ENCODE peak calls at places on chromosomes 12 and 14, in seven cellular contexts. O is K562, T is GM12891, G is GM12878, S is GM12892, F is HepG2, J is H1. M is an unnamed sample.

GRCh38 chr14:68458840-68459469 is 333.9 kb downstream of the ZFP36L1 start:
- DNase-seq in G (no peak), T (no peak), F (peak; percentile 95), J (no peak), O (no peak), S (no peak), M (peak; percentile 9)

GRCh38 chr14:74955229-74955999 is at the start of gene PGF:
- DNase-seq in O (peak; percentile 80), J (no peak), S (peak; percentile 55), T (no peak), F (no peak), G (no peak), M (peak; percentile 93)

GRCh38 chr14:57712101-57712500 is 153.8 kb downstream of the SLC35F4 start:
- DNase-seq in F (no peak), O (no peak), G (no peak), J (no peak), S (no peak), T (no peak), M (no peak)

GRCh38 chr12:6697584-6698351 is 2.8 kb downstream of the PIANP start:
- DNase-seq in T (no peak), O (peak; percentile 51), S (no peak), J (no peak), F (peak; percentile 45), G (no peak), M (peak; percentile 75)

GRCh38 chr12:104049278-104050257 is at the start of gene GLT8D2:
- DNase-seq in T (no peak), O (no peak), F (no peak), G (no peak), S (no peak), J (no peak), M (peak; percentile 70)

GRCh38 chr14:69181491-69181890 is 9.8 kb upstream of the EXD2 start:
- DNase-seq in G (no peak), T (no peak), F (no peak), J (no peak), O (no peak), S (no peak), M (no peak)

GRCh38 chr14:36947362-36947761 is 225.0 kb downstream of the SLC25A21 start:
- DNase-seq in G (no peak), J (no peak), O (no peak), F (no peak), T (no peak), S (no peak), M (no peak)

GRCh38 chr12:123114305-123115083 is 36.4 kb downstream of the PITPNM2 start:
- DNase-seq in S (no peak), T (no peak), O (no peak), G (no peak), J (no peak), F (no peak), M (no peak)

GRCh38 chr14:54650331-54651017 is 83.5 kb downstream of the SAMD4A start:
- DNase-seq in G (no peak), F (peak; percentile 78), S (no peak), T (no peak), J (no peak), O (no peak), M (no peak)

GRCh38 chr12:104805186-104805585 is 152.9 kb downstream of the SLC41A2 start:
- DNase-seq in G (no peak), S (no peak), J (no peak), F (no peak), O (no peak), T (no peak), M (no peak)

GRCh38 chr14:94536836-94537235 is 24.4 kb upstream of the SERPINA4 start:
- DNase-seq in F (peak; percentile 71), J (no peak), S (no peak), O (no peak), T (no peak), G (no peak), M (no peak)

GRCh38 chr14:35051796-35052195 is 5.7 kb downstream of the FAM177A1 start:
- DNase-seq in T (no peak), S (no peak), F (peak; percentile 89), J (no peak), G (no peak), O (no peak), M (no peak)

GRCh38 chr12:21691515-21691914 is 33.9 kb upstream of the LDHB start:
- DNase-seq in G (no peak), F (no peak), J (no peak), S (no peak), O (no peak), T (no peak), M (no peak)

GRCh38 chr14:77988966-77989365 is 181.2 kb upstream of the NRXN3 start:
- DNase-seq in G (no peak), S (no peak), J (no peak), T (no peak), O (no peak), F (peak; percentile 6), M (no peak)

GRCh38 chr12:12582895-12583303 is 20.2 kb upstream of the DUSP16 start:
- DNase-seq in F (peak; percentile 71), S (peak; percentile 41), O (no peak), J (no peak), T (no peak), G (peak; percentile 100), M (no peak)

GRCh38 chr12:102638777-102639176 is 158.4 kb upstream of the IGF1 start:
- DNase-seq in G (no peak), T (no peak), O (no peak), J (no peak), S (no peak), F (no peak), M (no peak)

GRCh38 chr14:104561661-104562495 is 17.7 kb upstream of the C14orf180 start:
- DNase-seq in G (no peak), S (no peak), T (no peak), O (no peak), J (no peak), F (no peak), M (no peak)

GRCh38 chr12:84502907-84503787 is 409.5 kb downstream of the SLC6A15 start:
- DNase-seq in G (no peak), S (no peak), J (no peak), T (no peak), O (peak; percentile 8), F (peak; percentile 16), M (no peak)

GRCh38 chr12:131698286-131698685 is 12.6 kb upstream of the SFSWAP start:
- DNase-seq in T (no peak), F (no peak), J (no peak), S (no peak), G (no peak), O (no peak), M (no peak)
- TF ChIP-seq TAF1 in T (no peak), F (no peak), J (no peak), S (no peak), G (no peak), O (no peak), M (no peak)

GRCh38 chr12:118359541-118359915 is 13.2 kb downstream of the TAOK3 start:
- DNase-seq in G (no peak), T (no peak), F (no peak), J (no peak), S (no peak), O (no peak), M (no peak)

GRCh38 chr12:118357327-118358007 is 15.2 kb downstream of the TAOK3 start:
- DNase-seq in G (peak; percentile 62), O (peak; percentile 63), T (no peak), J (no peak), S (peak; percentile 27), F (no peak), M (peak; percentile 42)

GRCh38 chr12:118356809-118357326 is 15.8 kb downstream of the TAOK3 start:
- DNase-seq in J (no peak), T (no peak), F (no peak), G (no peak), S (no peak), O (no peak), M (no peak)

GRCh38 chr12:118358008-118358359 is 14.7 kb downstream of the TAOK3 start:
- DNase-seq in G (no peak), S (no peak), T (no peak), F (no peak), J (no peak), O (no peak), M (no peak)

GRCh38 chr12:118358607-118359540 is 13.8 kb downstream of the TAOK3 start:
- DNase-seq in S (no peak), G (no peak), J (no peak), T (no peak), F (no peak), O (no peak), M (no peak)
- TF ChIP-seq TAF1 in S (no peak), G (no peak), J (no peak), T (no peak), F (no peak), O (no peak), M (no peak)

DNA sequence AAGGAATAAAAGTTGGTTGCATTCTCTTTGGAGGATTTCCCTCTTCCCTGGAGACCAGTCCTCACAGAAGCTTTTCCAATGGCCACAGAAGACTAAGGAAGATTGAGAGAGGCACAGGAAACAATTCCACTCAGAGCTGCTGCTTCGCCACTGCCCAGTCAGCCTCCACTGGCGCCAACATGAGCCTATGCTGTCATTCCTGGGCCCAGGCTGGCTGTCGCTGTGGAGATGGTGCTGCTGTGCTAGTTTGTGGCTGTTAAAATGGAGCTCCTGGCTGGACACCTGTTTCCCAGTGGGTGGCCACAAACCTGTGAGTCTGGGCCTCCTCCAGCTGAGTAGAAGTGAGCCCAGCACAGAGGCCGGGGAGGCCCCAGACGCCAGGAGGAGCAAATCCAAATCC is 6.6 kb downstream of the P2RX7 start:
- DNase-seq in F (no peak), O (no peak), S (no peak), G (no peak), T (no peak), J (no peak), M (no peak)
- TF ChIP-seq TAF1 in F (no peak), O (no peak), S (no peak), G (no peak), T (no peak), J (no peak), M (no peak)

GRCh38 chr14:100617715-100618693 is 30.8 kb upstream of the BEGAIN start:
- DNase-seq in O (no peak), G (no peak), T (no peak), J (no peak), S (no peak), F (no peak), M (peak; percentile 26)

GRCh38 chr14:100620437-100621100 is 33.4 kb upstream of the BEGAIN start:
- DNase-seq in O (no peak), J (no peak), S (no peak), F (no peak), T (no peak), G (no peak), M (peak; percentile 58)

GRCh38 chr14:100616854-100617714 is 29.9 kb upstream of the BEGAIN start:
- DNase-seq in F (no peak), T (no peak), G (no peak), O (no peak), S (no peak), J (no peak), M (peak; percentile 14)

GRCh38 chr14:100619382-100620305 is 32.4 kb upstream of the BEGAIN start:
- DNase-seq in J (no peak), F (no peak), G (no peak), T (no peak), S (no peak), O (no peak), M (peak; percentile 25)

DNA sequence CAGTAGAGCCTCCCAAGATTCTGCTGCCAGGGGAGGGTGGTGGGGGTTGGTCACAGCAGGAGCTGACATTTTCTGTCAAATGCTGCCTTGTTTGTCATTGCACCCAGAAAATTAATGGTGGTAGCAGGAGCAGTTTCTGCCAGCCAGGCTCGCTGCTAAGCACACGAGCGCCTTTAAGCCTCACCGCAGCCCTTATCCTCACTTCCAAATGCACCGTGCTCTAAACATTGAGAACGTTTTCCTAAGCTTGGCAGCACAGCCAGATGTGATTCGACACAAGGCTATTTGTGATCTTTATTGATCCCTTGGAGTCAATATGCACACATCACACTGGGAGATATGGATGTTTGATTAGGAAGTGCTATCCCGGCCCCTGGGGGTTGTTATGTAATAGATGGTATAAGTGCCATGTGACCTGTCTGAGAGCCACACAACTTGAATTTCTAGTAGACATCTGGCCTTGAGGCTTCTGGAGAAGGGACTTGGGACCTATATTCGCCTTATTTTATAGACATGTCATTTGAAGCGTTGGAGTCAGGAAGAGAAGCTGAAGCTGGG is 31.6 kb upstream of the BEGAIN start:
- DNase-seq in S (no peak), G (no peak), O (no peak), J (no peak), T (no peak), F (no peak), M (peak; percentile 8)
- TF ChIP-seq TAF1 in S (no peak), G (no peak), O (no peak), J (no peak), T (no peak), F (no peak), M (no peak)

M was measured in SK-N-SH.